ENCODE peak calls at places on chromosomes 6 and 20, in six cellular contexts. E is Peyer's patch, W is endodermal cell, F is spleen, G is bronchial epithelial cell, D is HCT116. H is an unnamed sample. For H3K27me3, the result is how much of the 10 kb centered on the place peaks cover.

GRCh38 chr6:308307-308706 is 16.0 kb downstream of the DUSP22 start:
- DNase-seq in E (no peak), W (peak), F (no peak), G (no peak), D (no peak), H (no peak)

GRCh38 chr20:56656632-56657031 is 27.5 kb downstream of the TFAP2C start:
- DNase-seq in E (no peak), W (no peak), F (no peak), G (no peak), D (no peak), H (no peak)

GRCh38 chr20:48329676-48330644 is 497.8 kb downstream of the PREX1 start:
- DNase-seq in E (no peak), W (peak), F (no peak), G (peak), D (no peak), H (no peak)

GRCh38 chr6:93344436-93344835 is 74.9 kb downstream of the EPHA7 start:
- DNase-seq in E (no peak), W (no peak), F (no peak), G (no peak), D (no peak), H (no peak)

GRCh38 chr6:62150048-62150663 is 135.9 kb downstream of the KHDRBS2 start:
- DNase-seq in E (no peak), W (peak), F (no peak), G (peak), D (peak), H (peak)

GRCh38 chr6:157715766-157716171 is 107.3 kb upstream of the SNX9 start:
- DNase-seq in E (no peak), W (no peak), F (no peak), G (peak), D (no peak), H (no peak)

GRCh38 chr6:70668499-70668812 is 773 bp downstream of the SMAP1 start:
- DNase-seq in E (no peak), W (no peak), F (no peak), G (peak), D (peak), H (no peak)

GRCh38 chr20:21513881-21514540 is at the start of gene NKX2-2:
- DNase-seq in E (no peak), W (peak), F (no peak), G (no peak), D (no peak), H (no peak)

GRCh38 chr20:50367104-50367674 is 143.0 kb upstream of the PTPN1 start:
- DNase-seq in E (no peak), W (no peak), F (no peak), G (no peak), D (no peak), H (no peak)

GRCh38 chr6:102742033-102742432 is 1348.5 kb downstream of the GRIK2 start:
- DNase-seq in E (no peak), W (no peak), F (no peak), G (no peak), D (no peak), H (no peak)

GRCh38 chr6:52576392-52577021 is 353 bp downstream of the TRAM2 start:
- DNase-seq in E (peak), W (peak), F (peak), G (peak), D (peak), H (peak)

GRCh38 chr20:58022711-58023110 is 205.7 kb downstream of the ANKRD60 start:
- DNase-seq in E (peak), W (no peak), F (peak), G (no peak), D (no peak), H (no peak)

GRCh38 chr20:23096986-23097520 is 10.9 kb upstream of the CD93 start:
- DNase-seq in E (no peak), W (no peak), F (no peak), G (peak), D (no peak), H (no peak)

GRCh38 chr20:57514273-57514751 is 10.6 kb downstream of the CTCFL start:
- DNase-seq in E (peak), W (peak), F (no peak), G (peak), D (peak), H (no peak)

GRCh38 chr20:59007758-59008511 is 881 bp upstream of the CTSZ start:
- DNase-seq in E (no peak), W (peak), F (peak), G (no peak), D (no peak), H (peak)

GRCh38 chr6:39048481-39049399 is at the start of gene GLP1R:
- DNase-seq in E (no peak), W (peak), F (peak), G (no peak), D (no peak), H (no peak)

GRCh38 chr6:134394905-134395304 is 77.0 kb upstream of the SGK1 start:
- DNase-seq in E (no peak), W (no peak), F (no peak), G (peak), D (no peak), H (no peak)

GRCh38 chr6:16257999-16258708 is 19.8 kb downstream of the GMPR start:
- DNase-seq in E (no peak), W (peak), F (no peak), G (peak), D (no peak), H (no peak)

GRCh38 chr6:137808191-137808590 is 58.9 kb upstream of the TNFAIP3 start:
- DNase-seq in E (no peak), W (no peak), F (no peak), G (peak), D (no peak), H (no peak)

GRCh38 chr6:161618816-161619454 is 345.1 kb upstream of the AGPAT4 start:
- DNase-seq in E (no peak), W (peak), F (no peak), G (peak), D (peak), H (no peak)

GRCh38 chr20:64093013-64093503 is 8.9 kb upstream of the LKAAEAR1 start:
- DNase-seq in E (no peak), W (peak), F (no peak), G (no peak), D (no peak), H (no peak)

GRCh38 chr20:635028-635427 is 18.0 kb downstream of the SRXN1 start:
- DNase-seq in E (no peak), W (no peak), F (no peak), G (no peak), D (no peak), H (no peak)

GRCh38 chr6:30990422-30991086 is 7.0 kb downstream of the MUC21 start:
- DNase-seq in E (no peak), W (no peak), F (no peak), G (no peak), D (no peak), H (no peak)

GRCh38 chr20:7654231-7654630 is 286.0 kb downstream of the HAO1 start:
- DNase-seq in E (no peak), W (no peak), F (no peak), G (no peak), D (no peak), H (no peak)

GRCh38 chr20:33674294-33675126 is at the start of gene NECAB3:
- DNase-seq in E (peak), W (peak), F (peak), G (peak), D (no peak), H (peak)

GRCh38 chr6:113848280-113848679 is 8.9 kb upstream of the MARCKS start:
- DNase-seq in E (no peak), W (no peak), F (no peak), G (no peak), D (no peak), H (no peak)

GRCh38 chr6:138785980-138786379 is 9.9 kb upstream of the ECT2L start:
- DNase-seq in E (no peak), W (no peak), F (no peak), G (no peak), D (no peak), H (no peak)

GRCh38 chr20:2825770-2826169 is 9.6 kb downstream of the TMEM239 start:
- DNase-seq in E (no peak), W (no peak), F (no peak), G (no peak), D (no peak), H (no peak)

GRCh38 chr6:10951675-10952282 is 64.9 kb downstream of the SYCP2L start:
- DNase-seq in E (no peak), W (no peak), F (no peak), G (peak), D (no peak), H (no peak)

GRCh38 chr6:148827421-148827820 is 80.6 kb downstream of the UST start:
- DNase-seq in E (no peak), W (no peak), F (no peak), G (no peak), D (no peak), H (no peak)

GRCh38 chr6:43939281-43940070 is 169.5 kb downstream of the VEGFA start:
- DNase-seq in E (no peak), W (peak), F (peak), G (no peak), D (no peak), H (no peak)

GRCh38 chr20:58139849-58140786 is 88.3 kb downstream of the ANKRD60 start:
- DNase-seq in E (no peak), W (peak), F (no peak), G (no peak), D (no peak), H (no peak)

GRCh38 chr20:47267621-47268020 is 88.9 kb downstream of the ZMYND8 start:
- DNase-seq in E (no peak), W (no peak), F (no peak), G (no peak), D (no peak), H (no peak)

GRCh38 chr6:56751604-56752003 is 108.9 kb upstream of the DST start:
- DNase-seq in E (no peak), W (no peak), F (no peak), G (peak), D (no peak), H (no peak)

GRCh38 chr6:111096246-111096645 is 8.9 kb downstream of the SLC16A10 start:
- DNase-seq in E (peak), W (no peak), F (no peak), G (peak), D (no peak), H (no peak)

GRCh38 chr6:137165375-137166246 is 7.8 kb downstream of the IL22RA2 start:
- DNase-seq in E (peak), W (no peak), F (peak), G (peak), D (peak), H (peak)

GRCh38 chr20:38445901-38446425 is 10.8 kb upstream of the SNHG17 start:
- DNase-seq in E (no peak), W (no peak), F (no peak), G (no peak), D (no peak), H (no peak)
- H3K4me3 ChIP-seq in E (peak), W (peak), F (peak), G (peak), D (peak), H (no peak)

GRCh38 chr6:4396032-4396431 is 260.7 kb upstream of the ECI2 start:
- DNase-seq in E (no peak), W (no peak), F (no peak), G (no peak), D (no peak), H (no peak)

GRCh38 chr6:4401408-4402367 is 266.3 kb upstream of the ECI2 start:
- DNase-seq in E (no peak), W (no peak), F (no peak), G (peak), D (no peak), H (no peak)

GRCh38 chr6:4397307-4397706 is 261.9 kb upstream of the ECI2 start:
- DNase-seq in E (no peak), W (no peak), F (no peak), G (no peak), D (no peak), H (no peak)

GRCh38 chr6:4399656-4400055 is 264.3 kb upstream of the ECI2 start:
- DNase-seq in E (no peak), W (no peak), F (no peak), G (no peak), D (no peak), H (no peak)

GRCh38 chr6:4398806-4399205 is 263.4 kb upstream of the ECI2 start:
- DNase-seq in E (no peak), W (no peak), F (no peak), G (no peak), D (no peak), H (no peak)
- H3K27me3 ChIP-seq in E (under half), W (under half), F (under half), G (under half), D (under half), H (under half)

GRCh38 chr6:36605560-36606391 is 11.6 kb downstream of the SRSF3 start:
- DNase-seq in E (no peak), W (no peak), F (no peak), G (no peak), D (no peak), H (no peak)
- TF ChIP-seq CTCF in E (no peak), W (peak), F (no peak), G (no peak), D (no peak), H (no peak)

GRCh38 chr20:43959920-43960227 is 45.2 kb downstream of the TOX2 start:
- DNase-seq in E (no peak), W (no peak), F (no peak), G (no peak), D (no peak), H (no peak)

GRCh38 chr20:43958626-43959025 is 44.0 kb downstream of the TOX2 start:
- DNase-seq in E (peak), W (no peak), F (no peak), G (no peak), D (no peak), H (no peak)

GRCh38 chr20:43960231-43960630 is 45.6 kb downstream of the TOX2 start:
- DNase-seq in E (no peak), W (peak), F (no peak), G (no peak), D (no peak), H (no peak)

GRCh38 chr20:43961116-43961515 is 46.5 kb downstream of the TOX2 start:
- DNase-seq in E (no peak), W (peak), F (no peak), G (no peak), D (no peak), H (no peak)

GRCh38 chr20:43959079-43959919 is 44.6 kb downstream of the TOX2 start:
- DNase-seq in E (peak), W (peak), F (peak), G (no peak), D (no peak), H (no peak)
- H3K4me3 ChIP-seq in E (no peak), W (no peak), F (no peak), G (no peak), D (no peak), H (no peak)

GRCh38 chr20:61927826-61928541 is 137.7 kb downstream of the TAF4 start:
- DNase-seq in E (no peak), W (no peak), F (peak), G (no peak), D (no peak), H (no peak)
- H3K27me3 ChIP-seq in E (under half), W (under half), F (under half), G (under half), D (under half), H (under half)

GRCh38 chr6:89693207-89693606 is 54.7 kb upstream of the LYRM2 start:
- DNase-seq in E (no peak), W (no peak), F (no peak), G (peak), D (no peak), H (no peak)
- TF ChIP-seq CTCF in E (no peak), W (no peak), F (no peak), G (no peak), D (no peak), H (no peak)

DNA sequence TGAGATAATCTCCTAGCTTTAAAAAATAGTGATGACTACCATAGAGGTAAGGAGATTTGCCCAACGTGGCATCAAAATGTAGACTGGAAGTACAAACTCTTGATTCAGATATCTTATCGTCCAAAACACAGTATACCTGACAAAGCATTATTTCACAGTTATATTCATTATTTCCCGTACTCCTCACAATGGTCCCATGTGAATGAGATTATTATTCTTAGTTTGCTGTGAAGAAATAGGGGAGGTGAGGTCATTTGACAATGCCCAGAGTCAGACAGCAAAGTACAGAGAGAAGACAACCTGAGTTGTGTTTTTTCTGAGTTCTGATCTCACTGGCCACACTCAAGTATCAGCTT is 1.2 kb upstream of the TFB1M start:
- DNase-seq in E (no peak), W (no peak), F (no peak), G (no peak), D (no peak), H (no peak)
- H3K4me3 ChIP-seq in E (peak), W (peak), F (peak), G (no peak), D (peak), H (peak)

GRCh38 chr20:60316759-60317158 is 358.5 kb downstream of the CDH26 start:
- DNase-seq in E (no peak), W (no peak), F (no peak), G (no peak), D (no peak), H (no peak)
- H3K27me3 ChIP-seq in E (under half), W (under half), F (under half), G (under half), D (under half), H (under half)